ENCODE peak calls at places on chromosomes 7 and 10, in seven cellular contexts. One of them, this sample, is unnamed.

GRCh38 chr7:79652619-79653018 is 199.2 kb upstream of the MAGI2 start:
- DNase-seq in heart right ventricle: no peak
- DNase-seq in heart left ventricle: no peak
- DNase-seq in colonic mucosa: no peak
- DNase-seq in upper lobe of right lung: no peak
- DNase-seq in CD8-positive, alpha-beta memory T cell: no peak
- DNase-seq in breast epithelium: no peak
- DNase-seq in this sample: no peak

GRCh38 chr10:69061305-69062161 is 26.4 kb upstream of the SRGN start:
- DNase-seq in heart right ventricle: peak; percentile 76
- DNase-seq in heart left ventricle: peak; percentile 67
- DNase-seq in colonic mucosa: peak; percentile 38
- DNase-seq in upper lobe of right lung: peak; percentile 73
- DNase-seq in CD8-positive, alpha-beta memory T cell: peak; percentile 38
- DNase-seq in breast epithelium: peak; percentile 52
- DNase-seq in this sample: peak; percentile 38

GRCh38 chr10:113470372-113471240 is 82.2 kb upstream of the HABP2 start:
- DNase-seq in heart right ventricle: no peak
- DNase-seq in heart left ventricle: no peak
- DNase-seq in colonic mucosa: no peak
- DNase-seq in upper lobe of right lung: no peak
- DNase-seq in CD8-positive, alpha-beta memory T cell: no peak
- DNase-seq in breast epithelium: no peak
- DNase-seq in this sample: no peak

GRCh38 chr10:12081879-12082560 is 13.3 kb downstream of the DHTKD1 start:
- DNase-seq in heart right ventricle: no peak
- DNase-seq in heart left ventricle: no peak
- DNase-seq in colonic mucosa: no peak
- DNase-seq in upper lobe of right lung: no peak
- DNase-seq in CD8-positive, alpha-beta memory T cell: no peak
- DNase-seq in breast epithelium: no peak
- DNase-seq in this sample: no peak

GRCh38 chr7:41323811-41324210 is 379.1 kb downstream of the INHBA start:
- DNase-seq in heart right ventricle: no peak
- DNase-seq in heart left ventricle: no peak
- DNase-seq in colonic mucosa: no peak
- DNase-seq in upper lobe of right lung: no peak
- DNase-seq in CD8-positive, alpha-beta memory T cell: no peak
- DNase-seq in breast epithelium: no peak
- DNase-seq in this sample: no peak

GRCh38 chr10:84654671-84655070 is 326.3 kb downstream of the CCSER2 start:
- DNase-seq in heart right ventricle: no peak
- DNase-seq in heart left ventricle: no peak
- DNase-seq in colonic mucosa: no peak
- DNase-seq in upper lobe of right lung: no peak
- DNase-seq in CD8-positive, alpha-beta memory T cell: no peak
- DNase-seq in breast epithelium: no peak
- DNase-seq in this sample: no peak

GRCh38 chr7:77687747-77688144 is 8.5 kb upstream of the RSBN1L start:
- DNase-seq in heart right ventricle: no peak
- DNase-seq in heart left ventricle: no peak
- DNase-seq in colonic mucosa: peak; percentile 16
- DNase-seq in upper lobe of right lung: no peak
- DNase-seq in CD8-positive, alpha-beta memory T cell: no peak
- DNase-seq in breast epithelium: no peak
- DNase-seq in this sample: no peak

GRCh38 chr10:9075420-9075819 is 1020.9 kb downstream of the GATA3 start:
- DNase-seq in heart right ventricle: no peak
- DNase-seq in heart left ventricle: no peak
- DNase-seq in colonic mucosa: no peak
- DNase-seq in upper lobe of right lung: no peak
- DNase-seq in CD8-positive, alpha-beta memory T cell: no peak
- DNase-seq in breast epithelium: no peak
- DNase-seq in this sample: no peak

GRCh38 chr10:75402486-75403143 is 1.1 kb upstream of the ZNF503 start:
- DNase-seq in heart right ventricle: peak; percentile 35
- DNase-seq in heart left ventricle: peak; percentile 34
- DNase-seq in colonic mucosa: peak; percentile 45
- DNase-seq in upper lobe of right lung: peak; percentile 74
- DNase-seq in CD8-positive, alpha-beta memory T cell: no peak
- DNase-seq in breast epithelium: no peak
- DNase-seq in this sample: no peak

GRCh38 chr7:47846117-47846836 is 102.0 kb downstream of the PKD1L1 start:
- DNase-seq in heart right ventricle: no peak
- DNase-seq in heart left ventricle: no peak
- DNase-seq in colonic mucosa: no peak
- DNase-seq in upper lobe of right lung: no peak
- DNase-seq in CD8-positive, alpha-beta memory T cell: no peak
- DNase-seq in breast epithelium: no peak
- DNase-seq in this sample: no peak

GRCh38 chr7:12930534-12930933 is 243.1 kb downstream of the ARL4A start:
- DNase-seq in heart right ventricle: no peak
- DNase-seq in heart left ventricle: no peak
- DNase-seq in colonic mucosa: no peak
- DNase-seq in upper lobe of right lung: no peak
- DNase-seq in CD8-positive, alpha-beta memory T cell: no peak
- DNase-seq in breast epithelium: no peak
- DNase-seq in this sample: no peak

GRCh38 chr7:143975617-143976016 is 21.0 kb downstream of the OR2F1 start:
- DNase-seq in heart right ventricle: no peak
- DNase-seq in heart left ventricle: no peak
- DNase-seq in colonic mucosa: no peak
- DNase-seq in upper lobe of right lung: no peak
- DNase-seq in CD8-positive, alpha-beta memory T cell: no peak
- DNase-seq in breast epithelium: no peak
- DNase-seq in this sample: no peak

GRCh38 chr10:66934711-66935110 is 8.9 kb downstream of the LRRTM3 start:
- DNase-seq in heart right ventricle: no peak
- DNase-seq in heart left ventricle: no peak
- DNase-seq in colonic mucosa: no peak
- DNase-seq in upper lobe of right lung: no peak
- DNase-seq in CD8-positive, alpha-beta memory T cell: no peak
- DNase-seq in breast epithelium: no peak
- DNase-seq in this sample: no peak

GRCh38 chr10:117277675-117278074 is 36.8 kb downstream of the SLC18A2 start:
- DNase-seq in heart right ventricle: no peak
- DNase-seq in heart left ventricle: no peak
- DNase-seq in colonic mucosa: no peak
- DNase-seq in upper lobe of right lung: no peak
- DNase-seq in CD8-positive, alpha-beta memory T cell: no peak
- DNase-seq in breast epithelium: no peak
- DNase-seq in this sample: no peak

GRCh38 chr7:117279203-117279602 is 43.7 kb downstream of the WNT2 start:
- DNase-seq in heart right ventricle: no peak
- DNase-seq in heart left ventricle: no peak
- DNase-seq in colonic mucosa: no peak
- DNase-seq in upper lobe of right lung: no peak
- DNase-seq in CD8-positive, alpha-beta memory T cell: no peak
- DNase-seq in breast epithelium: no peak
- DNase-seq in this sample: no peak

GRCh38 chr7:116692599-116693308 is 20.8 kb downstream of the MET start:
- DNase-seq in heart right ventricle: no peak
- DNase-seq in heart left ventricle: no peak
- DNase-seq in colonic mucosa: no peak
- DNase-seq in upper lobe of right lung: no peak
- DNase-seq in CD8-positive, alpha-beta memory T cell: no peak
- DNase-seq in breast epithelium: no peak
- DNase-seq in this sample: no peak

GRCh38 chr7:25389489-25390106 is 161.3 kb upstream of the NPVF start:
- DNase-seq in heart right ventricle: peak; percentile 21
- DNase-seq in heart left ventricle: no peak
- DNase-seq in colonic mucosa: peak; percentile 60
- DNase-seq in upper lobe of right lung: no peak
- DNase-seq in CD8-positive, alpha-beta memory T cell: no peak
- DNase-seq in breast epithelium: no peak
- DNase-seq in this sample: no peak

GRCh38 chr7:66267249-66267648 is 62.1 kb downstream of the TPST1 start:
- DNase-seq in heart right ventricle: peak; percentile 16
- DNase-seq in heart left ventricle: no peak
- DNase-seq in colonic mucosa: no peak
- DNase-seq in upper lobe of right lung: no peak
- DNase-seq in CD8-positive, alpha-beta memory T cell: no peak
- DNase-seq in breast epithelium: no peak
- DNase-seq in this sample: no peak

GRCh38 chr7:131231381-131232220 is 96.1 kb upstream of the MKLN1 start:
- DNase-seq in heart right ventricle: peak; percentile 58
- DNase-seq in heart left ventricle: peak; percentile 56
- DNase-seq in colonic mucosa: peak; percentile 31
- DNase-seq in upper lobe of right lung: no peak
- DNase-seq in CD8-positive, alpha-beta memory T cell: peak; percentile 79
- DNase-seq in breast epithelium: no peak
- DNase-seq in this sample: no peak

GRCh38 chr10:78336402-78336791 is 302.7 kb downstream of the RPS24 start:
- DNase-seq in heart right ventricle: no peak
- DNase-seq in heart left ventricle: no peak
- DNase-seq in colonic mucosa: peak; percentile 18
- DNase-seq in upper lobe of right lung: no peak
- DNase-seq in CD8-positive, alpha-beta memory T cell: no peak
- DNase-seq in breast epithelium: no peak
- DNase-seq in this sample: peak; percentile 8

GRCh38 chr7:38731195-38731594 is 100.0 kb upstream of the AMPH start:
- DNase-seq in heart right ventricle: no peak
- DNase-seq in heart left ventricle: no peak
- DNase-seq in colonic mucosa: no peak
- DNase-seq in upper lobe of right lung: no peak
- DNase-seq in CD8-positive, alpha-beta memory T cell: no peak
- DNase-seq in breast epithelium: no peak
- DNase-seq in this sample: no peak

GRCh38 chr10:75544381-75544780 is 113.0 kb downstream of the LRMDA start:
- DNase-seq in heart right ventricle: no peak
- DNase-seq in heart left ventricle: no peak
- DNase-seq in colonic mucosa: no peak
- DNase-seq in upper lobe of right lung: no peak
- DNase-seq in CD8-positive, alpha-beta memory T cell: no peak
- DNase-seq in breast epithelium: no peak
- DNase-seq in this sample: no peak

GRCh38 chr10:79444243-79445119 is 943 bp downstream of the ZCCHC24 start:
- DNase-seq in heart right ventricle: peak; percentile 69
- DNase-seq in heart left ventricle: peak; percentile 87
- DNase-seq in colonic mucosa: peak; percentile 55
- DNase-seq in upper lobe of right lung: peak; percentile 85
- DNase-seq in CD8-positive, alpha-beta memory T cell: peak; percentile 54
- DNase-seq in breast epithelium: peak; percentile 66
- DNase-seq in this sample: peak; percentile 80

GRCh38 chr10:59448616-59449015 is 86.3 kb upstream of the FAM13C start:
- DNase-seq in heart right ventricle: no peak
- DNase-seq in heart left ventricle: no peak
- DNase-seq in colonic mucosa: no peak
- DNase-seq in upper lobe of right lung: no peak
- DNase-seq in CD8-positive, alpha-beta memory T cell: no peak
- DNase-seq in breast epithelium: no peak
- DNase-seq in this sample: no peak

GRCh38 chr10:109924100-109924499 is 789 bp upstream of the XPNPEP1 start:
- DNase-seq in heart right ventricle: no peak
- DNase-seq in heart left ventricle: no peak
- DNase-seq in colonic mucosa: no peak
- DNase-seq in upper lobe of right lung: no peak
- DNase-seq in CD8-positive, alpha-beta memory T cell: no peak
- DNase-seq in breast epithelium: no peak
- DNase-seq in this sample: no peak
- H3K36me3 ChIP-seq in heart right ventricle: no peaks in the 10 kb centered on the region
- H3K36me3 ChIP-seq in heart left ventricle: no peaks in the 10 kb centered on the region
- H3K36me3 ChIP-seq in colonic mucosa: no peaks in the 10 kb centered on the region
- H3K36me3 ChIP-seq in upper lobe of right lung: no peaks in the 10 kb centered on the region
- H3K36me3 ChIP-seq in CD8-positive, alpha-beta memory T cell: no peaks in the 10 kb centered on the region
- H3K36me3 ChIP-seq in breast epithelium: no peaks in the 10 kb centered on the region
- H3K36me3 ChIP-seq in this sample: no peaks in the 10 kb centered on the region

GRCh38 chr10:96687317-96688012 is 32.8 kb downstream of the PIK3AP1 start:
- DNase-seq in heart right ventricle: no peak
- DNase-seq in heart left ventricle: no peak
- DNase-seq in colonic mucosa: no peak
- DNase-seq in upper lobe of right lung: no peak
- DNase-seq in CD8-positive, alpha-beta memory T cell: no peak
- DNase-seq in breast epithelium: no peak
- DNase-seq in this sample: no peak
- H3K4me1 ChIP-seq in heart right ventricle: peaks cover 48% of the 10 kb centered on the region
- H3K4me1 ChIP-seq in heart left ventricle: no peaks in the 10 kb centered on the region
- H3K4me1 ChIP-seq in colonic mucosa: no peaks in the 10 kb centered on the region
- H3K4me1 ChIP-seq in upper lobe of right lung: peaks cover 10% of the 10 kb centered on the region
- H3K4me1 ChIP-seq in CD8-positive, alpha-beta memory T cell: no peaks in the 10 kb centered on the region
- H3K4me1 ChIP-seq in breast epithelium: no peaks in the 10 kb centered on the region
- H3K4me1 ChIP-seq in this sample: no peaks in the 10 kb centered on the region

DNA sequence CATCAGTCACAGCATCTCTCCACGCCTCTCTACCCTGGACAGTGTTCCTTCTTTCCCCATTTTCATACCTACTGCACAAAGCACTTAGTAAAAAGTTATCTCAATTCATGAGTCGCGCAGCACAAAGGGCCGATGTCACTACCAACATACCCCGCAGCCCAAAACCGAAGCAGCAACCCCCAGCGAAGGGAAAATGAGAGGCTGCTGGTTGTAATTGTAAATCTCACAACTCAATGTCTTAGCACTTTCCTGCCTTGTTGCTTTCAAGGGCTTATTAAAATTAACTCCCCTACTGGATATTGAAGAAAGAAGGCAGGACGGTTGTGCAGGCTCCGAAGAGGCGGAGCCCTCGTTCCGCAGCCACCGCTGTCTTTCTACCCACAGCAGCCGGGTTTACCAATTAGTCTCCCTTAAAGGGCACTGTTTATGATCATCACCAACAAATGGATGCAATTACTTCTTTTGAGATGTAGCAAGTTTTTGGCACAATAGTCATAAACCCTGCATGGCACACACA is 6.5 kb downstream of the DIP2C start:
- DNase-seq in heart right ventricle: no peak
- DNase-seq in heart left ventricle: no peak
- DNase-seq in colonic mucosa: no peak
- DNase-seq in upper lobe of right lung: no peak
- DNase-seq in CD8-positive, alpha-beta memory T cell: no peak
- DNase-seq in breast epithelium: no peak
- DNase-seq in this sample: no peak
- H3K27ac ChIP-seq in heart right ventricle: no peak overlapping the region
- H3K27ac ChIP-seq in heart left ventricle: no peak overlapping the region
- H3K27ac ChIP-seq in colonic mucosa: peak overlapping the region; percentile 18
- H3K27ac ChIP-seq in upper lobe of right lung: no peak overlapping the region
- H3K27ac ChIP-seq in CD8-positive, alpha-beta memory T cell: no peak overlapping the region
- H3K27ac ChIP-seq in breast epithelium: no peak overlapping the region
- H3K27ac ChIP-seq in this sample: no peak overlapping the region

GRCh38 chr7:2219606-2220005 is 13.1 kb downstream of the MAD1L1 start:
- DNase-seq in heart right ventricle: no peak
- DNase-seq in heart left ventricle: no peak
- DNase-seq in colonic mucosa: no peak
- DNase-seq in upper lobe of right lung: no peak
- DNase-seq in CD8-positive, alpha-beta memory T cell: no peak
- DNase-seq in breast epithelium: no peak
- DNase-seq in this sample: no peak

GRCh38 chr7:2220954-2221353 is 11.8 kb downstream of the MAD1L1 start:
- DNase-seq in heart right ventricle: no peak
- DNase-seq in heart left ventricle: no peak
- DNase-seq in colonic mucosa: no peak
- DNase-seq in upper lobe of right lung: no peak
- DNase-seq in CD8-positive, alpha-beta memory T cell: no peak
- DNase-seq in breast epithelium: no peak
- DNase-seq in this sample: no peak

GRCh38 chr7:2219136-2219535 is 13.6 kb downstream of the MAD1L1 start:
- DNase-seq in heart right ventricle: no peak
- DNase-seq in heart left ventricle: no peak
- DNase-seq in colonic mucosa: no peak
- DNase-seq in upper lobe of right lung: no peak
- DNase-seq in CD8-positive, alpha-beta memory T cell: no peak
- DNase-seq in breast epithelium: no peak
- DNase-seq in this sample: no peak

GRCh38 chr7:2220506-2220905 is 12.2 kb downstream of the MAD1L1 start:
- DNase-seq in heart right ventricle: no peak
- DNase-seq in heart left ventricle: no peak
- DNase-seq in colonic mucosa: no peak
- DNase-seq in upper lobe of right lung: no peak
- DNase-seq in CD8-positive, alpha-beta memory T cell: no peak
- DNase-seq in breast epithelium: no peak
- DNase-seq in this sample: no peak

GRCh38 chr7:2220030-2220429 is 12.7 kb downstream of the MAD1L1 start:
- DNase-seq in heart right ventricle: no peak
- DNase-seq in heart left ventricle: no peak
- DNase-seq in colonic mucosa: no peak
- DNase-seq in upper lobe of right lung: no peak
- DNase-seq in CD8-positive, alpha-beta memory T cell: no peak
- DNase-seq in breast epithelium: no peak
- DNase-seq in this sample: no peak
- H3K36me3 ChIP-seq in heart right ventricle: peaks cover 11% of the 10 kb centered on the region
- H3K36me3 ChIP-seq in heart left ventricle: peaks cover 3% of the 10 kb centered on the region
- H3K36me3 ChIP-seq in colonic mucosa: no peaks in the 10 kb centered on the region
- H3K36me3 ChIP-seq in upper lobe of right lung: peaks cover 84% of the 10 kb centered on the region
- H3K36me3 ChIP-seq in CD8-positive, alpha-beta memory T cell: peaks cover 11% of the 10 kb centered on the region
- H3K36me3 ChIP-seq in breast epithelium: no peaks in the 10 kb centered on the region
- H3K36me3 ChIP-seq in this sample: peaks cover 3% of the 10 kb centered on the region

This sample was measured in pancreas.